ENCODE peak calls at places on chromosomes 4 and X, in six cellular contexts. One of them, this sample, is unnamed.

GRCh38 chrX:30153175-30153880 is 62.0 kb upstream of the MAGEB2 start:
- DNase-seq in fibroblast of lung: no peak
- DNase-seq in astrocyte of the spinal cord: no peak
- DNase-seq in dorsolateral prefrontal cortex: no peak
- DNase-seq in retinal pigment epithelial cell: no peak
- DNase-seq in CD8-positive, alpha-beta T cell: no peak
- DNase-seq in this sample: no peak

GRCh38 chrX:32533848-32534247 is 677.5 kb downstream of the DMD start:
- DNase-seq in fibroblast of lung: no peak
- DNase-seq in astrocyte of the spinal cord: no peak
- DNase-seq in dorsolateral prefrontal cortex: no peak
- DNase-seq in retinal pigment epithelial cell: no peak
- DNase-seq in CD8-positive, alpha-beta T cell: no peak
- DNase-seq in this sample: no peak

GRCh38 chrX:10608099-10608498 is 12.3 kb downstream of the MID1 start:
- DNase-seq in fibroblast of lung: peak; percentile 93
- DNase-seq in astrocyte of the spinal cord: peak; percentile 58
- DNase-seq in dorsolateral prefrontal cortex: no peak
- DNase-seq in retinal pigment epithelial cell: no peak
- DNase-seq in CD8-positive, alpha-beta T cell: no peak
- DNase-seq in this sample: peak; percentile 46

GRCh38 chr4:48127231-48127881 is 6.7 kb downstream of the TXK start:
- DNase-seq in fibroblast of lung: no peak
- DNase-seq in astrocyte of the spinal cord: no peak
- DNase-seq in dorsolateral prefrontal cortex: no peak
- DNase-seq in retinal pigment epithelial cell: no peak
- DNase-seq in CD8-positive, alpha-beta T cell: no peak
- DNase-seq in this sample: no peak

GRCh38 chrX:16719334-16720084 is at the start of gene SYAP1:
- DNase-seq in fibroblast of lung: peak; percentile 97
- DNase-seq in astrocyte of the spinal cord: peak; percentile 99
- DNase-seq in dorsolateral prefrontal cortex: peak; percentile 97
- DNase-seq in retinal pigment epithelial cell: peak; percentile 92
- DNase-seq in CD8-positive, alpha-beta T cell: peak; percentile 98
- DNase-seq in this sample: peak; percentile 98

GRCh38 chr4:184599492-184600135 is 49.6 kb downstream of the CASP3 start:
- DNase-seq in fibroblast of lung: peak; percentile 80
- DNase-seq in astrocyte of the spinal cord: peak; percentile 61
- DNase-seq in dorsolateral prefrontal cortex: no peak
- DNase-seq in retinal pigment epithelial cell: peak; percentile 78
- DNase-seq in CD8-positive, alpha-beta T cell: no peak
- DNase-seq in this sample: peak; percentile 86

GRCh38 chr4:123342498-123342897 is 54.1 kb upstream of the SPRY1 start:
- DNase-seq in fibroblast of lung: no peak
- DNase-seq in astrocyte of the spinal cord: no peak
- DNase-seq in dorsolateral prefrontal cortex: no peak
- DNase-seq in retinal pigment epithelial cell: no peak
- DNase-seq in CD8-positive, alpha-beta T cell: no peak
- DNase-seq in this sample: no peak

GRCh38 chrX:106862972-106863688 is 40.0 kb downstream of the RIPPLY1 start:
- DNase-seq in fibroblast of lung: no peak
- DNase-seq in astrocyte of the spinal cord: no peak
- DNase-seq in dorsolateral prefrontal cortex: no peak
- DNase-seq in retinal pigment epithelial cell: no peak
- DNase-seq in CD8-positive, alpha-beta T cell: no peak
- DNase-seq in this sample: peak; percentile 1

GRCh38 chr4:10090467-10091250 is 25.9 kb downstream of the WDR1 start:
- DNase-seq in fibroblast of lung: no peak
- DNase-seq in astrocyte of the spinal cord: no peak
- DNase-seq in dorsolateral prefrontal cortex: no peak
- DNase-seq in retinal pigment epithelial cell: no peak
- DNase-seq in CD8-positive, alpha-beta T cell: no peak
- DNase-seq in this sample: no peak

GRCh38 chrX:107505223-107505622 is 55.8 kb downstream of the FRMPD3 start:
- DNase-seq in fibroblast of lung: no peak
- DNase-seq in astrocyte of the spinal cord: no peak
- DNase-seq in dorsolateral prefrontal cortex: no peak
- DNase-seq in retinal pigment epithelial cell: no peak
- DNase-seq in CD8-positive, alpha-beta T cell: no peak
- DNase-seq in this sample: no peak

GRCh38 chr4:15778742-15779231 is 659 bp downstream of the CD38 start:
- DNase-seq in fibroblast of lung: no peak
- DNase-seq in astrocyte of the spinal cord: peak; percentile 33
- DNase-seq in dorsolateral prefrontal cortex: peak; percentile 34
- DNase-seq in retinal pigment epithelial cell: no peak
- DNase-seq in CD8-positive, alpha-beta T cell: peak; percentile 62
- DNase-seq in this sample: peak; percentile 34

GRCh38 chrX:56130436-56130835 is 101.7 kb upstream of the KLF8 start:
- DNase-seq in fibroblast of lung: no peak
- DNase-seq in astrocyte of the spinal cord: no peak
- DNase-seq in dorsolateral prefrontal cortex: no peak
- DNase-seq in retinal pigment epithelial cell: no peak
- DNase-seq in CD8-positive, alpha-beta T cell: no peak
- DNase-seq in this sample: no peak

GRCh38 chr4:24794916-24795665 is at the start of gene SOD3:
- DNase-seq in fibroblast of lung: peak; percentile 82
- DNase-seq in astrocyte of the spinal cord: peak; percentile 79
- DNase-seq in dorsolateral prefrontal cortex: no peak
- DNase-seq in retinal pigment epithelial cell: peak; percentile 66
- DNase-seq in CD8-positive, alpha-beta T cell: no peak
- DNase-seq in this sample: peak; percentile 86
- H3K4me3 ChIP-seq in fibroblast of lung: peak within 1 kb of the TSS; percentile 45
- H3K4me3 ChIP-seq in astrocyte of the spinal cord: peak within 1 kb of the TSS; percentile 21
- H3K4me3 ChIP-seq in dorsolateral prefrontal cortex: peak within 1 kb of the TSS; percentile 48
- H3K4me3 ChIP-seq in retinal pigment epithelial cell: peak within 1 kb of the TSS; percentile 25
- H3K4me3 ChIP-seq in CD8-positive, alpha-beta T cell: no peak within 1 kb of the TSS
- H3K4me3 ChIP-seq in this sample: peak within 1 kb of the TSS; percentile 42

GRCh38 chr4:54840992-54841768 is 183.4 kb downstream of the KIT start:
- DNase-seq in fibroblast of lung: peak; percentile 12
- DNase-seq in astrocyte of the spinal cord: peak; percentile 12
- DNase-seq in dorsolateral prefrontal cortex: no peak
- DNase-seq in retinal pigment epithelial cell: no peak
- DNase-seq in CD8-positive, alpha-beta T cell: no peak
- DNase-seq in this sample: peak; percentile 7
- TF ChIP-seq CTCF in fibroblast of lung: no peak
- TF ChIP-seq CTCF in astrocyte of the spinal cord: peak; percentile 24
- TF ChIP-seq CTCF in dorsolateral prefrontal cortex: peak; percentile 18
- TF ChIP-seq CTCF in retinal pigment epithelial cell: peak; percentile 20
- TF ChIP-seq CTCF in CD8-positive, alpha-beta T cell: no peak
- TF ChIP-seq CTCF in this sample: peak; percentile 30

DNA sequence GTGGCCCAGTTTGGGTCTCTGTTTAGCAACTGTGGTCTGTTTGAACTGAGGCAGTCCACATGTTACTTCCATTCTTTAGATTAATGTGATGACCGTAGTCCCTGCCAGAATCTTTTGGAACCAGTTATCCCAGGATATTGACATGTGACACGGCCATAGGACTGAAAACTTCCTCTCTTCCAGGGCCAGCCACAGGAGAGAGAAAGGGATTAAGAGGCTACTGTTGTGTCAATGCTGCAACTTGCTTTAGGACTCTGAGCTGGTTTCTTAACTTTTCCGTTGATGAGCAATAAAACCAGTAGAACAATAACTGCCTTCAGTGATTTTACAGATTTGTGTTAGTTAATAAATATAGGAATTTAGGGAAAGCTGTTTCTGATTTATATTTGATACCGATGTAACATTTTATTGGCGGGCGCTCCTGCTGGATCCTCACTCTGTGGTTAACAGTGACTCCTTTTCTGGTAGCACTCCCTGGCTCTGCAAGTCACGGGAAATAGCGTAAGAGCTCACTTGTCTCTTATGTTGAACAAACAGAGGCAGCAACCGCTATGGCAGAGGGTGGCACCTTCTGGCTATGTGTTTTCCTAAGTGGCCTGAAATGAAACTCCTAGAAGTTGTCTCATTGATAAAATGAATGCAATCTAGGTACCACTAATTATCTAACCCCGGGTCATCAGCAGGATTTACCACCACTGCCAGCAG is 2.5 kb downstream of the TENM3 start:
- DNase-seq in fibroblast of lung: peak; percentile 15
- DNase-seq in astrocyte of the spinal cord: no peak
- DNase-seq in dorsolateral prefrontal cortex: no peak
- DNase-seq in retinal pigment epithelial cell: no peak
- DNase-seq in CD8-positive, alpha-beta T cell: no peak
- DNase-seq in this sample: no peak
- H3K4me3 ChIP-seq in fibroblast of lung: no peak overlapping the region
- H3K4me3 ChIP-seq in astrocyte of the spinal cord: no peak overlapping the region
- H3K4me3 ChIP-seq in dorsolateral prefrontal cortex: no peak overlapping the region
- H3K4me3 ChIP-seq in retinal pigment epithelial cell: no peak overlapping the region
- H3K4me3 ChIP-seq in CD8-positive, alpha-beta T cell: no peak overlapping the region
- H3K4me3 ChIP-seq in this sample: no peak overlapping the region

GRCh38 chrX:100296183-100296753 is 113.8 kb downstream of the PCDH19 start:
- DNase-seq in fibroblast of lung: no peak
- DNase-seq in astrocyte of the spinal cord: no peak
- DNase-seq in dorsolateral prefrontal cortex: no peak
- DNase-seq in retinal pigment epithelial cell: no peak
- DNase-seq in CD8-positive, alpha-beta T cell: no peak
- DNase-seq in this sample: no peak
- TF ChIP-seq CTCF in fibroblast of lung: no peak
- TF ChIP-seq CTCF in astrocyte of the spinal cord: no peak
- TF ChIP-seq CTCF in dorsolateral prefrontal cortex: no peak
- TF ChIP-seq CTCF in retinal pigment epithelial cell: no peak
- TF ChIP-seq CTCF in CD8-positive, alpha-beta T cell: no peak
- TF ChIP-seq CTCF in this sample: no peak

GRCh38 chr4:19905006-19905405 is 346.7 kb upstream of the SLIT2 start:
- DNase-seq in fibroblast of lung: no peak
- DNase-seq in astrocyte of the spinal cord: no peak
- DNase-seq in dorsolateral prefrontal cortex: no peak
- DNase-seq in retinal pigment epithelial cell: no peak
- DNase-seq in CD8-positive, alpha-beta T cell: no peak
- DNase-seq in this sample: no peak
- H3K4me3 ChIP-seq in fibroblast of lung: no peak overlapping the region
- H3K4me3 ChIP-seq in astrocyte of the spinal cord: no peak overlapping the region
- H3K4me3 ChIP-seq in dorsolateral prefrontal cortex: no peak overlapping the region
- H3K4me3 ChIP-seq in retinal pigment epithelial cell: no peak overlapping the region
- H3K4me3 ChIP-seq in CD8-positive, alpha-beta T cell: no peak overlapping the region
- H3K4me3 ChIP-seq in this sample: no peak overlapping the region

GRCh38 chr4:8307126-8307525 is 37.6 kb downstream of the HTRA3 start:
- DNase-seq in fibroblast of lung: no peak
- DNase-seq in astrocyte of the spinal cord: no peak
- DNase-seq in dorsolateral prefrontal cortex: peak; percentile 15
- DNase-seq in retinal pigment epithelial cell: no peak
- DNase-seq in CD8-positive, alpha-beta T cell: no peak
- DNase-seq in this sample: no peak

GRCh38 chr4:8308144-8308543 is 38.6 kb downstream of the HTRA3 start:
- DNase-seq in fibroblast of lung: no peak
- DNase-seq in astrocyte of the spinal cord: no peak
- DNase-seq in dorsolateral prefrontal cortex: peak; percentile 15
- DNase-seq in retinal pigment epithelial cell: no peak
- DNase-seq in CD8-positive, alpha-beta T cell: no peak
- DNase-seq in this sample: no peak

GRCh38 chr4:8310306-8310705 is 40.8 kb downstream of the HTRA3 start:
- DNase-seq in fibroblast of lung: no peak
- DNase-seq in astrocyte of the spinal cord: no peak
- DNase-seq in dorsolateral prefrontal cortex: peak; percentile 16
- DNase-seq in retinal pigment epithelial cell: no peak
- DNase-seq in CD8-positive, alpha-beta T cell: no peak
- DNase-seq in this sample: no peak

GRCh38 chr4:8307714-8308113 is 38.2 kb downstream of the HTRA3 start:
- DNase-seq in fibroblast of lung: no peak
- DNase-seq in astrocyte of the spinal cord: no peak
- DNase-seq in dorsolateral prefrontal cortex: no peak
- DNase-seq in retinal pigment epithelial cell: no peak
- DNase-seq in CD8-positive, alpha-beta T cell: no peak
- DNase-seq in this sample: no peak

DNA sequence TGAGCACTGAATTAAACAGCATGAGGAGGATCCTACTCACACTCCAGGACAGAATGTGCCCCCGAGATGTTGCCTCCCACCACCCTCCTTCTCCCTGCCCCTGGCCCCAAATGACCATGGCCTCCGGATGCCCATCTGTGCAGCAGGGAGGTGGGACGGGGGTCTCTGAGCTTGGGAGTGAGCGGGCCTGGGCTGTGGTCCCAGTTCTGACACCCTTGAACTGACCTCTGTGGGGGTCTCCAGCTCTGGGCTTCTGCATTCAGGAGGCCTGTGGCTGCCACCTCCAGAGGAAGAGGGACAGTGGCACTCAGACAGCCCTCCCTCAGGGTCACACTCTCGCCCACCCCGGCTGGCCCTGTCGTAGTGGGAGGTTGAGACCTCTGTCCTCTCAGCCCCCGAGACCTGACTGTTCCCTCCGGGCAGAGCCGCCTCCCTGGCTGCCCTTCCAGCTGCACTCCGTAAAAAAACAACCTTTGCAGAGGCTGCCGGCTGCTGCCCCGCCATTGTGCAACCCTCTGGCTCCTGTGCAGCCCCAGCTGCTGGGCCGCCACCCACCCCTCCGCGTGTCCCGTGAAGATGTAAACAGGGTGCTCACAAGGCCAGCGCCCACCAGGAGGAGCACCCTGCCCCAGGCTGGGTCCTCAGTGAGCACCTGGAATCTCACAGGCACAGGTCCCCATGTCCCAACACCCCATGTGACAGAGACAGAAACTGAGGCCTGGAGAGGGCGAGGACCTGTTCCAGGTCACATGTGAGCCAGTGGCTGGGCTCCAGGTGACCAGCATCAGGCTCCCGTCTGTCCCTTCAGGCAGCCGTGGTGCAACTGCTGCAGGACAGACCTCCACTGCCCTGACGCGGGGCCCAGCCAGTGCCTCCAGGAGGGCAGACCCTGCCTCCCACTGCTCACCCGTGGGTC is 39.6 kb downstream of the HTRA3 start:
- DNase-seq in fibroblast of lung: peak; percentile 73
- DNase-seq in astrocyte of the spinal cord: no peak
- DNase-seq in dorsolateral prefrontal cortex: peak; percentile 25
- DNase-seq in retinal pigment epithelial cell: no peak
- DNase-seq in CD8-positive, alpha-beta T cell: no peak
- DNase-seq in this sample: peak; percentile 80
- TF ChIP-seq CTCF in fibroblast of lung: peak; percentile 36
- TF ChIP-seq CTCF in astrocyte of the spinal cord: no peak
- TF ChIP-seq CTCF in dorsolateral prefrontal cortex: no peak
- TF ChIP-seq CTCF in retinal pigment epithelial cell: peak; percentile 7
- TF ChIP-seq CTCF in CD8-positive, alpha-beta T cell: no peak
- TF ChIP-seq CTCF in this sample: peak; percentile 42

DNA sequence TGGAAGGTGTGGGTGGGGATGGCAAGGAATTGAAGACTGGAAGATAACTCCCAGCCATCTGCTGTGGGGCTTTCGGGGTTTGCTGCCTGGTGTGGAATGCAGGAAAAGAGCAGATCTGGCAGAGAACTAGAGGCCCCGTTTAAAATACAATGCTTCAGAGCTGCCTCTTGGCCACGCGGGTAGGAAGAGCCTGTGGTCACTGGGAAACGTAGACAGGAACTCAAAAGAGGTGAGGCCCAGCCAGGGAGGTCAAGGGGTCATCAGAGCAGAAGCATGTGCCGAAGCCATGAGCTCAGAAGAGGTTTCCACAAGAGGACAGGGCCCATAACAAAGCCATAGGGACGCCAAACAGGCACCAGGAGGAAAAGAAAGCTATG is 14.5 kb upstream of the STS start:
- DNase-seq in fibroblast of lung: no peak
- DNase-seq in astrocyte of the spinal cord: peak; percentile 21
- DNase-seq in dorsolateral prefrontal cortex: no peak
- DNase-seq in retinal pigment epithelial cell: no peak
- DNase-seq in CD8-positive, alpha-beta T cell: no peak
- DNase-seq in this sample: peak; percentile 33
- H3K4me3 ChIP-seq in fibroblast of lung: no peak overlapping the region
- H3K4me3 ChIP-seq in astrocyte of the spinal cord: no peak overlapping the region
- H3K4me3 ChIP-seq in dorsolateral prefrontal cortex: no peak overlapping the region
- H3K4me3 ChIP-seq in retinal pigment epithelial cell: no peak overlapping the region
- H3K4me3 ChIP-seq in CD8-positive, alpha-beta T cell: no peak overlapping the region
- H3K4me3 ChIP-seq in this sample: no peak overlapping the region